ENCODE peak calls at places on chromosomes 4 and X, in ten cellular contexts. One of them, this sample, is unnamed.

GRCh38 chr4:162957521-162958143 is 209.1 kb downstream of the NAF1 start:
- DNase-seq in cardiac fibroblast: no peak
- DNase-seq in AG09319: no peak
- DNase-seq in activated naive CD4-positive, alpha-beta T cell treated with anti-CD3 and anti-CD28 coated beads, Interleukin-2, amount 50 U/mL, for 72 hours: no peak
- DNase-seq in midbrain: no peak
- DNase-seq in smooth muscle cell of the brain vasculature: no peak
- DNase-seq in germinal center: no peak
- DNase-seq in NCI-H187: no peak
- DNase-seq in fibroblast of lung: no peak
- DNase-seq in stimulated activated naive B cell treated with anti-CD40 and anti-IgM and Interleukin-4, amounts not matched to agents 10 μg/mL and 1 μg/mL and 100 μg/mL, for 72 hours: no peak
- DNase-seq in this sample: no peak

GRCh38 chr4:53489279-53489889 is 101.9 kb downstream of the LNX1 start:
- DNase-seq in cardiac fibroblast: peak; percentile 45
- DNase-seq in AG09319: no peak
- DNase-seq in activated naive CD4-positive, alpha-beta T cell treated with anti-CD3 and anti-CD28 coated beads, Interleukin-2, amount 50 U/mL, for 72 hours: no peak
- DNase-seq in midbrain: no peak
- DNase-seq in smooth muscle cell of the brain vasculature: no peak
- DNase-seq in germinal center: no peak
- DNase-seq in NCI-H187: no peak
- DNase-seq in fibroblast of lung: peak; percentile 54
- DNase-seq in stimulated activated naive B cell treated with anti-CD40 and anti-IgM and Interleukin-4, amounts not matched to agents 10 μg/mL and 1 μg/mL and 100 μg/mL, for 72 hours: no peak
- DNase-seq in this sample: no peak

GRCh38 chrX:9604111-9604907 is 139.5 kb downstream of the TBL1X start:
- DNase-seq in cardiac fibroblast: peak; percentile 52
- DNase-seq in AG09319: no peak
- DNase-seq in activated naive CD4-positive, alpha-beta T cell treated with anti-CD3 and anti-CD28 coated beads, Interleukin-2, amount 50 U/mL, for 72 hours: no peak
- DNase-seq in midbrain: peak; percentile 70
- DNase-seq in smooth muscle cell of the brain vasculature: no peak
- DNase-seq in germinal center: no peak
- DNase-seq in NCI-H187: no peak
- DNase-seq in fibroblast of lung: no peak
- DNase-seq in stimulated activated naive B cell treated with anti-CD40 and anti-IgM and Interleukin-4, amounts not matched to agents 10 μg/mL and 1 μg/mL and 100 μg/mL, for 72 hours: no peak
- DNase-seq in this sample: no peak

GRCh38 chrX:16852617-16853179 is 17.5 kb downstream of the RBBP7 start:
- DNase-seq in cardiac fibroblast: no peak
- DNase-seq in AG09319: no peak
- DNase-seq in activated naive CD4-positive, alpha-beta T cell treated with anti-CD3 and anti-CD28 coated beads, Interleukin-2, amount 50 U/mL, for 72 hours: no peak
- DNase-seq in midbrain: no peak
- DNase-seq in smooth muscle cell of the brain vasculature: no peak
- DNase-seq in germinal center: no peak
- DNase-seq in NCI-H187: no peak
- DNase-seq in fibroblast of lung: no peak
- DNase-seq in stimulated activated naive B cell treated with anti-CD40 and anti-IgM and Interleukin-4, amounts not matched to agents 10 μg/mL and 1 μg/mL and 100 μg/mL, for 72 hours: no peak
- DNase-seq in this sample: no peak

GRCh38 chr4:41144812-41145211 is 69.5 kb downstream of the APBB2 start:
- DNase-seq in cardiac fibroblast: peak; percentile 29
- DNase-seq in AG09319: no peak
- DNase-seq in activated naive CD4-positive, alpha-beta T cell treated with anti-CD3 and anti-CD28 coated beads, Interleukin-2, amount 50 U/mL, for 72 hours: no peak
- DNase-seq in midbrain: no peak
- DNase-seq in smooth muscle cell of the brain vasculature: no peak
- DNase-seq in germinal center: no peak
- DNase-seq in NCI-H187: no peak
- DNase-seq in fibroblast of lung: no peak
- DNase-seq in stimulated activated naive B cell treated with anti-CD40 and anti-IgM and Interleukin-4, amounts not matched to agents 10 μg/mL and 1 μg/mL and 100 μg/mL, for 72 hours: no peak
- DNase-seq in this sample: no peak

GRCh38 chr4:150078041-150078995 is at the start of gene DCLK2:
- DNase-seq in cardiac fibroblast: peak; percentile 95
- DNase-seq in AG09319: peak; percentile 81
- DNase-seq in activated naive CD4-positive, alpha-beta T cell treated with anti-CD3 and anti-CD28 coated beads, Interleukin-2, amount 50 U/mL, for 72 hours: peak; percentile 10
- DNase-seq in midbrain: peak; percentile 78
- DNase-seq in smooth muscle cell of the brain vasculature: peak; percentile 33
- DNase-seq in germinal center: peak; percentile 26
- DNase-seq in NCI-H187: peak; percentile 35
- DNase-seq in fibroblast of lung: peak; percentile 84
- DNase-seq in stimulated activated naive B cell treated with anti-CD40 and anti-IgM and Interleukin-4, amounts not matched to agents 10 μg/mL and 1 μg/mL and 100 μg/mL, for 72 hours: peak; percentile 32
- DNase-seq in this sample: peak; percentile 15

GRCh38 chr4:87505862-87506261 is 23.3 kb downstream of the SPARCL1 start:
- DNase-seq in cardiac fibroblast: no peak
- DNase-seq in AG09319: no peak
- DNase-seq in activated naive CD4-positive, alpha-beta T cell treated with anti-CD3 and anti-CD28 coated beads, Interleukin-2, amount 50 U/mL, for 72 hours: no peak
- DNase-seq in midbrain: no peak
- DNase-seq in smooth muscle cell of the brain vasculature: no peak
- DNase-seq in germinal center: no peak
- DNase-seq in NCI-H187: no peak
- DNase-seq in fibroblast of lung: no peak
- DNase-seq in stimulated activated naive B cell treated with anti-CD40 and anti-IgM and Interleukin-4, amounts not matched to agents 10 μg/mL and 1 μg/mL and 100 μg/mL, for 72 hours: no peak
- DNase-seq in this sample: no peak

GRCh38 chr4:127284236-127284635 is 348.5 kb upstream of the INTU start:
- DNase-seq in cardiac fibroblast: peak; percentile 5
- DNase-seq in AG09319: no peak
- DNase-seq in activated naive CD4-positive, alpha-beta T cell treated with anti-CD3 and anti-CD28 coated beads, Interleukin-2, amount 50 U/mL, for 72 hours: no peak
- DNase-seq in midbrain: no peak
- DNase-seq in smooth muscle cell of the brain vasculature: no peak
- DNase-seq in germinal center: no peak
- DNase-seq in NCI-H187: no peak
- DNase-seq in fibroblast of lung: peak; percentile 71
- DNase-seq in stimulated activated naive B cell treated with anti-CD40 and anti-IgM and Interleukin-4, amounts not matched to agents 10 μg/mL and 1 μg/mL and 100 μg/mL, for 72 hours: no peak
- DNase-seq in this sample: no peak

GRCh38 chrX:55056820-55057690 is 17.8 kb upstream of the PAGE2B start:
- DNase-seq in cardiac fibroblast: peak; percentile 66
- DNase-seq in AG09319: no peak
- DNase-seq in activated naive CD4-positive, alpha-beta T cell treated with anti-CD3 and anti-CD28 coated beads, Interleukin-2, amount 50 U/mL, for 72 hours: peak; percentile 1
- DNase-seq in midbrain: no peak
- DNase-seq in smooth muscle cell of the brain vasculature: no peak
- DNase-seq in germinal center: no peak
- DNase-seq in NCI-H187: no peak
- DNase-seq in fibroblast of lung: peak; percentile 1
- DNase-seq in stimulated activated naive B cell treated with anti-CD40 and anti-IgM and Interleukin-4, amounts not matched to agents 10 μg/mL and 1 μg/mL and 100 μg/mL, for 72 hours: no peak
- DNase-seq in this sample: no peak

GRCh38 chr4:55117511-55117910 is 7.9 kb downstream of the KDR start:
- DNase-seq in cardiac fibroblast: no peak
- DNase-seq in AG09319: no peak
- DNase-seq in activated naive CD4-positive, alpha-beta T cell treated with anti-CD3 and anti-CD28 coated beads, Interleukin-2, amount 50 U/mL, for 72 hours: no peak
- DNase-seq in midbrain: no peak
- DNase-seq in smooth muscle cell of the brain vasculature: no peak
- DNase-seq in germinal center: no peak
- DNase-seq in NCI-H187: no peak
- DNase-seq in fibroblast of lung: no peak
- DNase-seq in stimulated activated naive B cell treated with anti-CD40 and anti-IgM and Interleukin-4, amounts not matched to agents 10 μg/mL and 1 μg/mL and 100 μg/mL, for 72 hours: no peak
- DNase-seq in this sample: no peak

GRCh38 chr4:1323635-1324442 is 23.2 kb upstream of the UVSSA start:
- DNase-seq in cardiac fibroblast: peak; percentile 56
- DNase-seq in AG09319: peak; percentile 57
- DNase-seq in activated naive CD4-positive, alpha-beta T cell treated with anti-CD3 and anti-CD28 coated beads, Interleukin-2, amount 50 U/mL, for 72 hours: no peak
- DNase-seq in midbrain: no peak
- DNase-seq in smooth muscle cell of the brain vasculature: no peak
- DNase-seq in germinal center: no peak
- DNase-seq in NCI-H187: no peak
- DNase-seq in fibroblast of lung: peak; percentile 93
- DNase-seq in stimulated activated naive B cell treated with anti-CD40 and anti-IgM and Interleukin-4, amounts not matched to agents 10 μg/mL and 1 μg/mL and 100 μg/mL, for 72 hours: no peak
- DNase-seq in this sample: no peak

GRCh38 chr4:113749178-113749577 is 12.4 kb downstream of the CAMK2D start:
- DNase-seq in cardiac fibroblast: peak; percentile 31
- DNase-seq in AG09319: no peak
- DNase-seq in activated naive CD4-positive, alpha-beta T cell treated with anti-CD3 and anti-CD28 coated beads, Interleukin-2, amount 50 U/mL, for 72 hours: no peak
- DNase-seq in midbrain: no peak
- DNase-seq in smooth muscle cell of the brain vasculature: no peak
- DNase-seq in germinal center: no peak
- DNase-seq in NCI-H187: no peak
- DNase-seq in fibroblast of lung: peak; percentile 51
- DNase-seq in stimulated activated naive B cell treated with anti-CD40 and anti-IgM and Interleukin-4, amounts not matched to agents 10 μg/mL and 1 μg/mL and 100 μg/mL, for 72 hours: no peak
- DNase-seq in this sample: no peak

GRCh38 chrX:15151267-15152196 is 118.4 kb downstream of the ASB9 start:
- DNase-seq in cardiac fibroblast: no peak
- DNase-seq in AG09319: no peak
- DNase-seq in activated naive CD4-positive, alpha-beta T cell treated with anti-CD3 and anti-CD28 coated beads, Interleukin-2, amount 50 U/mL, for 72 hours: no peak
- DNase-seq in midbrain: no peak
- DNase-seq in smooth muscle cell of the brain vasculature: no peak
- DNase-seq in germinal center: peak; percentile 2
- DNase-seq in NCI-H187: no peak
- DNase-seq in fibroblast of lung: no peak
- DNase-seq in stimulated activated naive B cell treated with anti-CD40 and anti-IgM and Interleukin-4, amounts not matched to agents 10 μg/mL and 1 μg/mL and 100 μg/mL, for 72 hours: no peak
- DNase-seq in this sample: peak; percentile 52

GRCh38 chr4:7792616-7793015 is 147.0 kb downstream of the AFAP1 start:
- DNase-seq in cardiac fibroblast: peak; percentile 36
- DNase-seq in AG09319: no peak
- DNase-seq in activated naive CD4-positive, alpha-beta T cell treated with anti-CD3 and anti-CD28 coated beads, Interleukin-2, amount 50 U/mL, for 72 hours: no peak
- DNase-seq in midbrain: no peak
- DNase-seq in smooth muscle cell of the brain vasculature: no peak
- DNase-seq in germinal center: peak; percentile 52
- DNase-seq in NCI-H187: no peak
- DNase-seq in fibroblast of lung: no peak
- DNase-seq in stimulated activated naive B cell treated with anti-CD40 and anti-IgM and Interleukin-4, amounts not matched to agents 10 μg/mL and 1 μg/mL and 100 μg/mL, for 72 hours: no peak
- DNase-seq in this sample: no peak

GRCh38 chr4:176760468-176760867 is 32.3 kb downstream of the VEGFC start:
- DNase-seq in cardiac fibroblast: peak; percentile 52
- DNase-seq in AG09319: no peak
- DNase-seq in activated naive CD4-positive, alpha-beta T cell treated with anti-CD3 and anti-CD28 coated beads, Interleukin-2, amount 50 U/mL, for 72 hours: no peak
- DNase-seq in midbrain: no peak
- DNase-seq in smooth muscle cell of the brain vasculature: no peak
- DNase-seq in germinal center: no peak
- DNase-seq in NCI-H187: no peak
- DNase-seq in fibroblast of lung: no peak
- DNase-seq in stimulated activated naive B cell treated with anti-CD40 and anti-IgM and Interleukin-4, amounts not matched to agents 10 μg/mL and 1 μg/mL and 100 μg/mL, for 72 hours: no peak
- DNase-seq in this sample: no peak

GRCh38 chr4:53459548-53459947 is 82.1 kb downstream of the FIP1L1 start:
- DNase-seq in cardiac fibroblast: peak; percentile 50
- DNase-seq in AG09319: no peak
- DNase-seq in activated naive CD4-positive, alpha-beta T cell treated with anti-CD3 and anti-CD28 coated beads, Interleukin-2, amount 50 U/mL, for 72 hours: no peak
- DNase-seq in midbrain: no peak
- DNase-seq in smooth muscle cell of the brain vasculature: no peak
- DNase-seq in germinal center: no peak
- DNase-seq in NCI-H187: no peak
- DNase-seq in fibroblast of lung: peak; percentile 29
- DNase-seq in stimulated activated naive B cell treated with anti-CD40 and anti-IgM and Interleukin-4, amounts not matched to agents 10 μg/mL and 1 μg/mL and 100 μg/mL, for 72 hours: no peak
- DNase-seq in this sample: no peak

GRCh38 chrX:122026665-122027064 is 979.3 kb downstream of the GLUD2 start:
- DNase-seq in cardiac fibroblast: no peak
- DNase-seq in AG09319: no peak
- DNase-seq in activated naive CD4-positive, alpha-beta T cell treated with anti-CD3 and anti-CD28 coated beads, Interleukin-2, amount 50 U/mL, for 72 hours: no peak
- DNase-seq in midbrain: no peak
- DNase-seq in smooth muscle cell of the brain vasculature: no peak
- DNase-seq in germinal center: no peak
- DNase-seq in NCI-H187: no peak
- DNase-seq in fibroblast of lung: no peak
- DNase-seq in stimulated activated naive B cell treated with anti-CD40 and anti-IgM and Interleukin-4, amounts not matched to agents 10 μg/mL and 1 μg/mL and 100 μg/mL, for 72 hours: no peak
- DNase-seq in this sample: no peak

GRCh38 chrX:150635952-150636351 is 57.2 kb upstream of the MTMR1 start:
- DNase-seq in cardiac fibroblast: peak; percentile 39
- DNase-seq in AG09319: no peak
- DNase-seq in activated naive CD4-positive, alpha-beta T cell treated with anti-CD3 and anti-CD28 coated beads, Interleukin-2, amount 50 U/mL, for 72 hours: no peak
- DNase-seq in midbrain: no peak
- DNase-seq in smooth muscle cell of the brain vasculature: no peak
- DNase-seq in germinal center: no peak
- DNase-seq in NCI-H187: no peak
- DNase-seq in fibroblast of lung: peak; percentile 58
- DNase-seq in stimulated activated naive B cell treated with anti-CD40 and anti-IgM and Interleukin-4, amounts not matched to agents 10 μg/mL and 1 μg/mL and 100 μg/mL, for 72 hours: no peak
- DNase-seq in this sample: peak; percentile 2

GRCh38 chr4:26176621-26177121 is 144.1 kb upstream of the RBPJ start:
- DNase-seq in cardiac fibroblast: peak; percentile 71
- DNase-seq in AG09319: peak; percentile 22
- DNase-seq in activated naive CD4-positive, alpha-beta T cell treated with anti-CD3 and anti-CD28 coated beads, Interleukin-2, amount 50 U/mL, for 72 hours: no peak
- DNase-seq in midbrain: no peak
- DNase-seq in smooth muscle cell of the brain vasculature: no peak
- DNase-seq in germinal center: no peak
- DNase-seq in NCI-H187: no peak
- DNase-seq in fibroblast of lung: peak; percentile 80
- DNase-seq in stimulated activated naive B cell treated with anti-CD40 and anti-IgM and Interleukin-4, amounts not matched to agents 10 μg/mL and 1 μg/mL and 100 μg/mL, for 72 hours: no peak
- DNase-seq in this sample: no peak

GRCh38 chrX:119042040-119042439 is 30.8 kb upstream of the CT47C1 start:
- DNase-seq in cardiac fibroblast: no peak
- DNase-seq in AG09319: no peak
- DNase-seq in activated naive CD4-positive, alpha-beta T cell treated with anti-CD3 and anti-CD28 coated beads, Interleukin-2, amount 50 U/mL, for 72 hours: no peak
- DNase-seq in midbrain: no peak
- DNase-seq in smooth muscle cell of the brain vasculature: no peak
- DNase-seq in germinal center: no peak
- DNase-seq in NCI-H187: no peak
- DNase-seq in fibroblast of lung: no peak
- DNase-seq in stimulated activated naive B cell treated with anti-CD40 and anti-IgM and Interleukin-4, amounts not matched to agents 10 μg/mL and 1 μg/mL and 100 μg/mL, for 72 hours: no peak
- DNase-seq in this sample: no peak

GRCh38 chrX:112641449-112641848 is 38.3 kb downstream of the LHFPL1 start:
- DNase-seq in cardiac fibroblast: no peak
- DNase-seq in AG09319: no peak
- DNase-seq in activated naive CD4-positive, alpha-beta T cell treated with anti-CD3 and anti-CD28 coated beads, Interleukin-2, amount 50 U/mL, for 72 hours: no peak
- DNase-seq in midbrain: no peak
- DNase-seq in smooth muscle cell of the brain vasculature: no peak
- DNase-seq in germinal center: no peak
- DNase-seq in NCI-H187: no peak
- DNase-seq in fibroblast of lung: no peak
- DNase-seq in stimulated activated naive B cell treated with anti-CD40 and anti-IgM and Interleukin-4, amounts not matched to agents 10 μg/mL and 1 μg/mL and 100 μg/mL, for 72 hours: no peak
- DNase-seq in this sample: peak; percentile 31

GRCh38 chr4:37389967-37390580 is 145.5 kb downstream of the NWD2 start:
- DNase-seq in cardiac fibroblast: peak; percentile 61
- DNase-seq in AG09319: no peak
- DNase-seq in activated naive CD4-positive, alpha-beta T cell treated with anti-CD3 and anti-CD28 coated beads, Interleukin-2, amount 50 U/mL, for 72 hours: peak; percentile 51
- DNase-seq in midbrain: peak; percentile 42
- DNase-seq in smooth muscle cell of the brain vasculature: peak; percentile 1
- DNase-seq in germinal center: no peak
- DNase-seq in NCI-H187: peak; percentile 48
- DNase-seq in fibroblast of lung: peak; percentile 57
- DNase-seq in stimulated activated naive B cell treated with anti-CD40 and anti-IgM and Interleukin-4, amounts not matched to agents 10 μg/mL and 1 μg/mL and 100 μg/mL, for 72 hours: no peak
- DNase-seq in this sample: peak; percentile 35

GRCh38 chr4:167100120-167100519 is 134.2 kb downstream of the SPOCK3 start:
- DNase-seq in cardiac fibroblast: peak; percentile 32
- DNase-seq in AG09319: no peak
- DNase-seq in activated naive CD4-positive, alpha-beta T cell treated with anti-CD3 and anti-CD28 coated beads, Interleukin-2, amount 50 U/mL, for 72 hours: no peak
- DNase-seq in midbrain: peak; percentile 79
- DNase-seq in smooth muscle cell of the brain vasculature: no peak
- DNase-seq in germinal center: no peak
- DNase-seq in NCI-H187: no peak
- DNase-seq in fibroblast of lung: peak; percentile 24
- DNase-seq in stimulated activated naive B cell treated with anti-CD40 and anti-IgM and Interleukin-4, amounts not matched to agents 10 μg/mL and 1 μg/mL and 100 μg/mL, for 72 hours: no peak
- DNase-seq in this sample: peak; percentile 10

GRCh38 chrX:24668111-24668510 is 21.0 kb upstream of the PCYT1B start:
- DNase-seq in cardiac fibroblast: peak; percentile 64
- DNase-seq in AG09319: no peak
- DNase-seq in activated naive CD4-positive, alpha-beta T cell treated with anti-CD3 and anti-CD28 coated beads, Interleukin-2, amount 50 U/mL, for 72 hours: no peak
- DNase-seq in midbrain: no peak
- DNase-seq in smooth muscle cell of the brain vasculature: no peak
- DNase-seq in germinal center: no peak
- DNase-seq in NCI-H187: no peak
- DNase-seq in fibroblast of lung: no peak
- DNase-seq in stimulated activated naive B cell treated with anti-CD40 and anti-IgM and Interleukin-4, amounts not matched to agents 10 μg/mL and 1 μg/mL and 100 μg/mL, for 72 hours: no peak
- DNase-seq in this sample: no peak

GRCh38 chrX:39725928-39726619 is 371.7 kb downstream of the BCOR start:
- DNase-seq in cardiac fibroblast: peak; percentile 86
- DNase-seq in AG09319: no peak
- DNase-seq in activated naive CD4-positive, alpha-beta T cell treated with anti-CD3 and anti-CD28 coated beads, Interleukin-2, amount 50 U/mL, for 72 hours: no peak
- DNase-seq in midbrain: no peak
- DNase-seq in smooth muscle cell of the brain vasculature: no peak
- DNase-seq in germinal center: no peak
- DNase-seq in NCI-H187: no peak
- DNase-seq in fibroblast of lung: peak; percentile 71
- DNase-seq in stimulated activated naive B cell treated with anti-CD40 and anti-IgM and Interleukin-4, amounts not matched to agents 10 μg/mL and 1 μg/mL and 100 μg/mL, for 72 hours: no peak
- DNase-seq in this sample: no peak

GRCh38 chrX:121733514-121733913 is 686.1 kb downstream of the GLUD2 start:
- DNase-seq in cardiac fibroblast: no peak
- DNase-seq in AG09319: no peak
- DNase-seq in activated naive CD4-positive, alpha-beta T cell treated with anti-CD3 and anti-CD28 coated beads, Interleukin-2, amount 50 U/mL, for 72 hours: no peak
- DNase-seq in midbrain: no peak
- DNase-seq in smooth muscle cell of the brain vasculature: no peak
- DNase-seq in germinal center: no peak
- DNase-seq in NCI-H187: no peak
- DNase-seq in fibroblast of lung: no peak
- DNase-seq in stimulated activated naive B cell treated with anti-CD40 and anti-IgM and Interleukin-4, amounts not matched to agents 10 μg/mL and 1 μg/mL and 100 μg/mL, for 72 hours: no peak
- DNase-seq in this sample: no peak

GRCh38 chr4:180057198-180057821 is 2185.9 kb upstream of the TENM3 start:
- DNase-seq in cardiac fibroblast: no peak
- DNase-seq in AG09319: no peak
- DNase-seq in activated naive CD4-positive, alpha-beta T cell treated with anti-CD3 and anti-CD28 coated beads, Interleukin-2, amount 50 U/mL, for 72 hours: no peak
- DNase-seq in midbrain: peak; percentile 6
- DNase-seq in smooth muscle cell of the brain vasculature: no peak
- DNase-seq in germinal center: no peak
- DNase-seq in NCI-H187: no peak
- DNase-seq in fibroblast of lung: peak; percentile 15
- DNase-seq in stimulated activated naive B cell treated with anti-CD40 and anti-IgM and Interleukin-4, amounts not matched to agents 10 μg/mL and 1 μg/mL and 100 μg/mL, for 72 hours: no peak
- DNase-seq in this sample: no peak

GRCh38 chr4:168713193-168713592 is 216.3 kb downstream of the PALLD start:
- DNase-seq in cardiac fibroblast: no peak
- DNase-seq in AG09319: no peak
- DNase-seq in activated naive CD4-positive, alpha-beta T cell treated with anti-CD3 and anti-CD28 coated beads, Interleukin-2, amount 50 U/mL, for 72 hours: no peak
- DNase-seq in midbrain: no peak
- DNase-seq in smooth muscle cell of the brain vasculature: no peak
- DNase-seq in germinal center: no peak
- DNase-seq in NCI-H187: peak; percentile 21
- DNase-seq in fibroblast of lung: no peak
- DNase-seq in stimulated activated naive B cell treated with anti-CD40 and anti-IgM and Interleukin-4, amounts not matched to agents 10 μg/mL and 1 μg/mL and 100 μg/mL, for 72 hours: no peak
- DNase-seq in this sample: no peak